ENCODE peak calls at places on chromosomes 7 and 10, in eight cellular contexts. K is CD8-positive, alpha-beta T cell; B is cardiac fibroblast; H is RWPE1; I is adrenal gland; S is GM10248; W is fibroblast of mammary gland; N is BJ. T is an unnamed sample.

GRCh38 chr10:133523631-133524203 is 3.4 kb upstream of the CYP2E1 start:
- DNase-seq in I (no peak), B (no peak), S (no peak), H (peak), W (no peak), N (no peak), K (no peak), T (no peak)

GRCh38 chr7:42237891-42238531 is 1.0 kb upstream of the GLI3 start:
- DNase-seq in S (no peak), N (no peak), H (peak), W (peak), I (peak), K (no peak), B (peak), T (peak)

GRCh38 chr7:150999001-150999400 is 8.2 kb downstream of the NOS3 start:
- DNase-seq in N (no peak), S (no peak), I (no peak), K (no peak), H (no peak), B (no peak), W (no peak), T (no peak)

GRCh38 chr10:113960617-113961260 is 82.9 kb upstream of the ADRB1 start:
- DNase-seq in S (peak), K (peak), I (no peak), N (no peak), B (peak), W (no peak), H (no peak), T (no peak)

GRCh38 chr7:18715988-18716387 is 220.4 kb downstream of the HDAC9 start:
- DNase-seq in N (no peak), B (no peak), W (no peak), I (no peak), K (no peak), S (no peak), H (no peak), T (no peak)

GRCh38 chr7:46385662-46386309 is 464.7 kb upstream of the IGFBP3 start:
- DNase-seq in N (peak), K (no peak), S (no peak), B (peak), W (peak), H (peak), I (no peak), T (no peak)

GRCh38 chr7:14834456-14834855 is 68.1 kb downstream of the DGKB start:
- DNase-seq in B (peak), H (no peak), S (no peak), N (peak), K (no peak), W (peak), I (no peak), T (no peak)

GRCh38 chr10:42990016-42990720 is 86.7 kb upstream of the RET start:
- DNase-seq in N (no peak), S (peak), K (no peak), W (no peak), I (no peak), B (no peak), H (no peak), T (no peak)

GRCh38 chr7:146503844-146504243 is 387.2 kb downstream of the CNTNAP2 start:
- DNase-seq in N (no peak), K (no peak), B (no peak), H (no peak), I (no peak), S (no peak), W (no peak), T (no peak)

GRCh38 chr7:108434030-108434429 is 22.2 kb downstream of the NRCAM start:
- DNase-seq in W (no peak), K (no peak), S (no peak), B (no peak), I (no peak), H (no peak), N (no peak), T (no peak)

GRCh38 chr7:121503039-121503438 is 106.9 kb upstream of the FAM3C start:
- DNase-seq in K (no peak), N (no peak), I (no peak), S (no peak), B (no peak), W (no peak), H (no peak), T (no peak)

GRCh38 chr10:69645751-69646687 is 16.0 kb downstream of the FAM241B start:
- DNase-seq in B (no peak), S (no peak), H (no peak), N (no peak), K (no peak), W (no peak), I (peak), T (no peak)

GRCh38 chr10:70324341-70324861 is 40.6 kb upstream of the NPFFR1 start:
- DNase-seq in I (no peak), K (peak), S (peak), W (no peak), H (no peak), N (no peak), B (no peak), T (peak)

GRCh38 chr7:106071999-106072714 is 40.0 kb downstream of the SYPL1 start:
- DNase-seq in H (no peak), N (no peak), W (no peak), I (peak), B (no peak), S (no peak), K (no peak), T (no peak)

GRCh38 chr7:41217306-41217705 is 485.6 kb downstream of the INHBA start:
- DNase-seq in B (no peak), W (no peak), I (no peak), N (no peak), K (no peak), S (no peak), H (no peak), T (no peak)

GRCh38 chr7:37916673-37917660 is at the start of gene SFRP4:
- DNase-seq in S (peak), W (peak), K (no peak), N (no peak), B (peak), I (peak), H (peak), T (peak)

GRCh38 chr10:58348571-58349033 is 13.8 kb downstream of the UBE2D1 start:
- DNase-seq in I (no peak), S (no peak), H (no peak), K (no peak), B (no peak), N (no peak), W (no peak), T (no peak)

GRCh38 chr10:117216611-117217195 is 19.4 kb downstream of the KCNK18 start:
- DNase-seq in N (no peak), I (peak), S (peak), K (peak), W (peak), H (peak), B (peak), T (peak)

GRCh38 chr10:80462277-80462985 is 8.3 kb downstream of the TSPAN14 start:
- DNase-seq in H (no peak), N (no peak), B (peak), K (no peak), I (no peak), W (peak), S (no peak), T (no peak)

GRCh38 chr10:15141136-15142067 is 27.1 kb downstream of the NMT2 start:
- DNase-seq in B (peak), W (peak), N (no peak), H (no peak), S (peak), K (no peak), I (no peak), T (no peak)

GRCh38 chr10:30828227-30828626 is 198.7 kb upstream of the LYZL2 start:
- DNase-seq in B (no peak), W (no peak), S (no peak), K (no peak), N (no peak), H (no peak), I (no peak), T (no peak)

GRCh38 chr7:106717254-106717996 is 56.5 kb upstream of the CCDC71L start:
- DNase-seq in S (no peak), I (no peak), H (no peak), W (no peak), K (no peak), N (no peak), B (peak), T (no peak)

GRCh38 chr10:29636178-29636577 is 1.4 kb upstream of the SVIL start:
- DNase-seq in W (peak), H (peak), N (no peak), S (no peak), K (no peak), I (no peak), B (peak), T (no peak)

GRCh38 chr7:20005081-20005480 is 212.1 kb downstream of the MACC1 start:
- DNase-seq in S (no peak), W (no peak), I (no peak), N (no peak), K (no peak), H (no peak), B (no peak), T (no peak)

GRCh38 chr10:124560377-124560776 is 98.8 kb downstream of the LHPP start:
- DNase-seq in H (no peak), W (peak), I (peak), B (peak), K (no peak), S (no peak), N (peak), T (peak)

GRCh38 chr7:19665399-19666008 is 43.3 kb downstream of the POLR1F start:
- DNase-seq in H (peak), S (peak), I (no peak), N (no peak), W (peak), B (peak), K (no peak), T (no peak)

GRCh38 chr10:123408660-123409059 is 254.5 kb downstream of the BUB3 start:
- DNase-seq in S (no peak), K (no peak), W (no peak), I (no peak), B (no peak), H (peak), N (no peak), T (no peak)

GRCh38 chr10:104809288-104810090 is 168.4 kb downstream of the SORCS3 start:
- DNase-seq in W (peak), S (no peak), B (peak), N (no peak), K (no peak), I (no peak), H (peak), T (no peak)

GRCh38 chr7:7820939-7821338 is 102.5 kb upstream of the RPA3 start:
- DNase-seq in N (no peak), I (no peak), K (no peak), H (no peak), B (no peak), S (no peak), W (peak), T (no peak)

GRCh38 chr10:13371879-13372470 is 23.9 kb upstream of the SEPHS1 start:
- DNase-seq in K (peak), B (peak), N (no peak), I (peak), H (peak), W (peak), S (peak), T (peak)

GRCh38 chr10:11242443-11243386 is 225.0 kb downstream of the CELF2 start:
- DNase-seq in B (peak), S (peak), K (no peak), N (no peak), H (no peak), I (no peak), W (peak), T (peak)

GRCh38 chr7:116949941-116950801 is 3.1 kb upstream of the ST7 start:
- DNase-seq in I (no peak), B (no peak), W (no peak), N (no peak), H (no peak), S (no peak), K (no peak), T (no peak)

GRCh38 chr10:60733189-60733815 is 45.0 kb upstream of the CDK1 start:
- DNase-seq in I (peak), H (peak), N (no peak), S (peak), K (peak), B (no peak), W (no peak), T (peak)

GRCh38 chr7:156558198-156558597 is 82.4 kb upstream of the RNF32 start:
- DNase-seq in W (peak), H (peak), S (no peak), B (peak), K (no peak), N (no peak), I (no peak), T (no peak)

GRCh38 chr10:50275650-50276235 is 24.4 kb upstream of the ASAH2 start:
- DNase-seq in S (peak), N (no peak), B (peak), K (peak), H (peak), I (peak), W (peak), T (peak)
- TF ChIP-seq CTCF in S (peak), N (peak), B (peak), K (peak), H (no peak), I (peak), W (peak), T (peak)

GRCh38 chr10:128859738-128860386 is 607.2 kb upstream of the MGMT start:
- DNase-seq in H (no peak), W (peak), B (peak), K (no peak), N (no peak), S (peak), I (no peak), T (no peak)
- TF ChIP-seq CTCF in H (no peak), W (peak), B (peak), K (peak), N (no peak), S (peak), I (peak), T (peak)

GRCh38 chr7:30743371-30744074 is 8.4 kb upstream of the INMT start:
- DNase-seq in B (peak), K (no peak), I (no peak), W (peak), H (peak), N (no peak), S (no peak), T (no peak)
- TF ChIP-seq CTCF in B (peak), K (no peak), I (peak), W (peak), H (no peak), N (peak), S (peak), T (peak)

DNA sequence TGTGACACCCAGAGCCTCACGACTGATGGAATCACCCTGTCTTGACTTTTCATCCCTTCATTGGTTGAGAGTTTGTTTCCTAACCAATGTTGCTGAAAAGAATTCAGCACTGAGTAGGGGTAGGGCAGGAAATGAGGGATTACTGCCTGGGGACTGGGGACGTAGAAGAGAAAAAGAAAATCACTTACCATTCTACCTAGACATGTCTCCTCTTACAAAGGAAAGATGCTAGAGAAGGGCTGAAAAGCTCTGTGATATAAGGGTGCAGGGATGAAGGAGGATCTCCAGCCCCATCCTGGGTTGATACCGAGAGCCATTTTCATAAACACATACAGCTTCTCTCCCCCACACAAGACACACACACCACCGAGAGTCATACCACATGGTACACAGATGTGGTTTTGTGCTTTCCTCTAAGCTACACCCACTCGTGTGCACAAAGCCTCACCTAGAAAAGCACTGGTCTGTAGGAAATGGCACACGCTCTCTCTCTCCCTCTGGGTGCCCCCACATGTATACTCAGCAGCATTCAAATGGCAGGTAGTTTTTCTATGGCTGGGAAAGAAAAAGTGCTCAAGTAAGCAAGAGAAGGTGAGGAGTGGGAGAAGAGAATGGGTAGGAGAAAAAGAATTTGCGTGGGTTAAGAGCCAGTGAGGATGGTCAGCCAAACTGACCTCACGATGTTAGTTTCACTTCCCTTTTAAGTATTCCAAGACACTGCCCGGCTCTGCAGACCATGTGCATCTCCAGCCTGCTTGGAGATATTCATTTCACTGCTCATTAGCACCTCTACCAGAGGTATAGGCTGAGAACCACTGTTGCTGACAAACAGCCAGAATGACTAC is 85.8 kb downstream of the CALD1 start:
- DNase-seq in S (peak), I (no peak), K (no peak), B (peak), W (peak), H (no peak), N (no peak), T (no peak)
- TF ChIP-seq CTCF in S (no peak), I (no peak), K (no peak), B (no peak), W (no peak), H (no peak), N (no peak), T (no peak)

GRCh38 chr7:74544706-74545469 is 91.2 kb downstream of the GTF2IRD1 start:
- DNase-seq in N (no peak), I (no peak), H (peak), K (no peak), S (peak), B (peak), W (peak), T (no peak)
- TF ChIP-seq CTCF in N (peak), I (peak), H (no peak), K (no peak), S (peak), B (peak), W (peak), T (peak)

GRCh38 chr7:137625197-137625596 is 221.6 kb downstream of the DGKI start:
- DNase-seq in B (peak), W (peak), I (no peak), S (no peak), N (no peak), K (no peak), H (no peak), T (no peak)
- TF ChIP-seq CTCF in B (no peak), W (peak), I (no peak), S (no peak), N (peak), K (no peak), H (no peak), T (no peak)

GRCh38 chr10:72086466-72087391 is 1.6 kb downstream of the SPOCK2 start:
- DNase-seq in W (peak), K (peak), I (peak), B (no peak), S (peak), H (no peak), N (no peak), T (peak)
- TF ChIP-seq CTCF in W (no peak), K (no peak), I (peak), B (no peak), S (no peak), H (no peak), N (no peak), T (no peak)

GRCh38 chr10:119306964-119307363 is 99.6 kb downstream of the GRK5 start:
- DNase-seq in S (no peak), H (no peak), N (no peak), K (no peak), I (no peak), W (peak), B (peak), T (no peak)
- TF ChIP-seq CTCF in S (no peak), H (no peak), N (no peak), K (no peak), I (no peak), W (no peak), B (no peak), T (no peak)

GRCh38 chr10:71957546-71958275 is 6.5 kb upstream of the CHST3 start:
- DNase-seq in B (no peak), N (no peak), S (no peak), K (no peak), H (no peak), I (no peak), W (no peak), T (no peak)
- TF ChIP-seq CTCF in B (no peak), N (peak), S (no peak), K (no peak), H (no peak), I (no peak), W (peak), T (no peak)

GRCh38 chr7:30931161-30931926 is 19.7 kb downstream of the AQP1 start:
- DNase-seq in H (no peak), K (no peak), S (peak), B (peak), N (no peak), W (no peak), I (no peak), T (peak)
- TF ChIP-seq CTCF in H (no peak), K (no peak), S (no peak), B (no peak), N (no peak), W (no peak), I (no peak), T (no peak)

T was measured in psoas muscle.